ENCODE peak calls at places on chromosomes 11 and 22, in seven cellular contexts. X is DND-41; V is substantia nigra; A is stimulated activated naive CD8-positive, alpha-beta T cell treated with anti-CD3 and anti-CD28 coated beads, Interleukin-15, Interleukin-2, amounts not matched to agents 100 U/mL and 50 U/mL, for 24 hours; F is skeletal muscle cell; Z is GOT3; Q is endothelial cell. H is an unnamed sample.

GRCh38 chr11:92670293-92670890 is 299.1 kb upstream of the MTNR1B start:
- DNase-seq in X (no peak), V (no peak), A (no peak), F (no peak), Z (no peak), Q (no peak), H (no peak)

GRCh38 chr11:18696638-18697225 is 1.8 kb upstream of the TMEM86A start:
- DNase-seq in X (no peak), V (no peak), A (no peak), F (no peak), Z (no peak), Q (no peak), H (no peak)

GRCh38 chr11:61378713-61379313 is 13.6 kb upstream of the TMEM216 start:
- DNase-seq in X (no peak), V (no peak), A (no peak), F (peak), Z (peak), Q (no peak), H (peak)

GRCh38 chr11:134754196-134754822 is 342.3 kb upstream of the B3GAT1 start:
- DNase-seq in X (no peak), V (no peak), A (no peak), F (no peak), Z (no peak), Q (no peak), H (no peak)

GRCh38 chr11:65298655-65299179 is 15.9 kb upstream of the CDC42EP2 start:
- DNase-seq in X (no peak), V (no peak), A (no peak), F (no peak), Z (no peak), Q (no peak), H (no peak)

GRCh38 chr11:65026810-65027209 is 429 bp upstream of the SNX15 start:
- DNase-seq in X (no peak), V (no peak), A (no peak), F (no peak), Z (no peak), Q (no peak), H (no peak)

GRCh38 chr11:16893456-16894076 is 120.6 kb downstream of the PLEKHA7 start:
- DNase-seq in X (no peak), V (no peak), A (no peak), F (no peak), Z (no peak), Q (no peak), H (no peak)

GRCh38 chr11:73907191-73907590 is 30.4 kb downstream of the PAAF1 start:
- DNase-seq in X (no peak), V (no peak), A (no peak), F (no peak), Z (no peak), Q (no peak), H (peak)

GRCh38 chr11:120001161-120002135 is 136.5 kb downstream of the TRIM29 start:
- DNase-seq in X (peak), V (no peak), A (no peak), F (no peak), Z (no peak), Q (peak), H (no peak)

GRCh38 chr11:8267831-8268529 is 4.3 kb upstream of the LMO1 start:
- DNase-seq in X (no peak), V (no peak), A (peak), F (no peak), Z (no peak), Q (no peak), H (no peak)

GRCh38 chr11:63635762-63636465 is 21.7 kb upstream of the PLAAT3 start:
- DNase-seq in X (peak), V (no peak), A (peak), F (peak), Z (no peak), Q (peak), H (peak)

GRCh38 chr11:16769386-16769785 is 30.9 kb downstream of the C11orf58 start:
- DNase-seq in X (no peak), V (no peak), A (no peak), F (no peak), Z (no peak), Q (no peak), H (no peak)

GRCh38 chr11:86043765-86044534 is 24.9 kb downstream of the PICALM start:
- DNase-seq in X (no peak), V (no peak), A (no peak), F (no peak), Z (no peak), Q (no peak), H (no peak)

GRCh38 chr11:74006743-74007304 is 2.1 kb downstream of the UCP3 start:
- DNase-seq in X (no peak), V (no peak), A (no peak), F (no peak), Z (no peak), Q (no peak), H (no peak)

GRCh38 chr22:45073064-45073463 is 63.3 kb upstream of the PHF21B start:
- DNase-seq in X (no peak), V (no peak), A (no peak), F (no peak), Z (no peak), Q (no peak), H (no peak)

GRCh38 chr22:42381152-42381551 is 51.1 kb downstream of the NFAM1 start:
- DNase-seq in X (no peak), V (no peak), A (no peak), F (no peak), Z (no peak), Q (no peak), H (no peak)

GRCh38 chr22:27378343-27378800 is 423.2 kb downstream of the MN1 start:
- DNase-seq in X (no peak), V (no peak), A (no peak), F (no peak), Z (no peak), Q (no peak), H (peak)

GRCh38 chr22:49303061-49303735 is 524.5 kb downstream of the BRD1 start:
- DNase-seq in X (no peak), V (no peak), A (no peak), F (no peak), Z (no peak), Q (no peak), H (no peak)

GRCh38 chr22:49216579-49216978 is 611.1 kb downstream of the BRD1 start:
- DNase-seq in X (no peak), V (no peak), A (no peak), F (no peak), Z (no peak), Q (no peak), H (no peak)

GRCh38 chr22:41308054-41308453 is 6.7 kb downstream of the ZC3H7B start:
- DNase-seq in X (no peak), V (no peak), A (no peak), F (peak), Z (no peak), Q (no peak), H (no peak)

GRCh38 chr22:48944756-48945620 is 882.7 kb downstream of the BRD1 start:
- DNase-seq in X (no peak), V (no peak), A (no peak), F (no peak), Z (no peak), Q (no peak), H (no peak)

GRCh38 chr11:43359432-43359818 is 705 bp downstream of the TTC17 start:
- DNase-seq in X (peak), V (no peak), A (no peak), F (no peak), Z (no peak), Q (peak), H (no peak)

GRCh38 chr11:128506999-128507591 is 80.3 kb downstream of the ETS1 start:
- DNase-seq in X (no peak), V (no peak), A (peak), F (peak), Z (peak), Q (no peak), H (no peak)

GRCh38 chr11:9815486-9816136 is 151.7 kb downstream of the SWAP70 start:
- DNase-seq in X (no peak), V (no peak), A (no peak), F (peak), Z (no peak), Q (no peak), H (peak)

GRCh38 chr11:133810766-133811165 is 34.5 kb downstream of the SPATA19 start:
- DNase-seq in X (no peak), V (no peak), A (no peak), F (no peak), Z (no peak), Q (no peak), H (no peak)

GRCh38 chr11:117823941-117824420 is 563 bp downstream of the FXYD2 start:
- DNase-seq in X (peak), V (no peak), A (peak), F (no peak), Z (no peak), Q (no peak), H (peak)

GRCh38 chr11:62896049-62896448 is 15.4 kb downstream of the SLC3A2 start:
- DNase-seq in X (no peak), V (no peak), A (no peak), F (no peak), Z (no peak), Q (no peak), H (no peak)

GRCh38 chr11:127926721-127927120 is 660.6 kb downstream of the ETS1 start:
- DNase-seq in X (no peak), V (no peak), A (no peak), F (no peak), Z (no peak), Q (no peak), H (no peak)

GRCh38 chr11:120182790-120183491 is 27.9 kb upstream of the OAF start:
- DNase-seq in X (no peak), V (no peak), A (no peak), F (no peak), Z (no peak), Q (peak), H (peak)

GRCh38 chr22:20013382-20013871 is 3.2 kb downstream of the ARVCF start:
- DNase-seq in X (peak), V (peak), A (peak), F (no peak), Z (no peak), Q (peak), H (peak)

GRCh38 chr11:32888805-32889204 is 3.8 kb upstream of the QSER1 start:
- DNase-seq in X (no peak), V (no peak), A (no peak), F (peak), Z (no peak), Q (no peak), H (no peak)

GRCh38 chr11:67468509-67468834 is 579 bp downstream of the TMEM134 start:
- DNase-seq in X (peak), V (no peak), A (no peak), F (no peak), Z (no peak), Q (peak), H (no peak)